ENCODE peak calls at places on chromosomes 13 and 19, in six cellular contexts. A is epithelial cell of esophagus, C is activated B cell treated with CpG ODN at 0.5 μM for 24 hours, F is cardiac muscle cell, W is HFF-Myc, H is stomach. M is an unnamed sample.

GRCh38 chr19:1284979-1285736 is 515 bp upstream of the EFNA2 start:
- DNase-seq in A (no peak), C (no peak), F (peak), W (no peak), H (no peak), M (no peak)

GRCh38 chr19:19539738-19540703 is 2.0 kb downstream of the CILP2 start:
- DNase-seq in A (peak), C (peak), F (no peak), W (no peak), H (peak), M (peak)

GRCh38 chr19:658916-659839 is 3.8 kb downstream of the RNF126 start:
- DNase-seq in A (peak), C (no peak), F (no peak), W (no peak), H (peak), M (peak)

GRCh38 chr13:102774210-102774560 is 599 bp upstream of the TEX30 start:
- DNase-seq in A (no peak), C (no peak), F (no peak), W (no peak), H (no peak), M (peak)

GRCh38 chr13:91046715-91047327 is 300.7 kb upstream of the MIR17HG start:
- DNase-seq in A (peak), C (no peak), F (peak), W (no peak), H (no peak), M (no peak)

GRCh38 chr13:24178847-24179845 is 18.6 kb downstream of the SPATA13 start:
- DNase-seq in A (peak), C (no peak), F (no peak), W (no peak), H (no peak), M (no peak)

GRCh38 chr13:94921181-94921580 is 208.8 kb upstream of the SOX21 start:
- DNase-seq in A (no peak), C (no peak), F (no peak), W (no peak), H (no peak), M (no peak)

GRCh38 chr13:78598933-78599332 is 4.4 kb downstream of the POU4F1 start:
- DNase-seq in A (no peak), C (no peak), F (no peak), W (no peak), H (no peak), M (no peak)

GRCh38 chr13:43693639-43694038 is 93.1 kb downstream of the ENOX1 start:
- DNase-seq in A (no peak), C (no peak), F (no peak), W (no peak), H (no peak), M (no peak)

GRCh38 chr13:43129021-43129420 is 105.6 kb downstream of the DNAJC15 start:
- DNase-seq in A (no peak), C (no peak), F (no peak), W (no peak), H (no peak), M (no peak)

GRCh38 chr19:17834350-17835181 is 13.2 kb downstream of the JAK3 start:
- DNase-seq in A (no peak), C (no peak), F (no peak), W (no peak), H (no peak), M (no peak)

GRCh38 chr19:14795078-14795721 is 16.8 kb upstream of the ADGRE2 start:
- DNase-seq in A (peak), C (no peak), F (no peak), W (no peak), H (no peak), M (no peak)

GRCh38 chr19:14798760-14799159 is 20.4 kb upstream of the ADGRE2 start:
- DNase-seq in A (no peak), C (no peak), F (no peak), W (no peak), H (no peak), M (no peak)

GRCh38 chr19:14796021-14796420 is 17.7 kb upstream of the ADGRE2 start:
- DNase-seq in A (no peak), C (no peak), F (no peak), W (no peak), H (no peak), M (no peak)
- TF ChIP-seq CTCF in A (no peak), C (no peak), F (no peak), W (no peak), H (no peak), M (no peak)

DNA sequence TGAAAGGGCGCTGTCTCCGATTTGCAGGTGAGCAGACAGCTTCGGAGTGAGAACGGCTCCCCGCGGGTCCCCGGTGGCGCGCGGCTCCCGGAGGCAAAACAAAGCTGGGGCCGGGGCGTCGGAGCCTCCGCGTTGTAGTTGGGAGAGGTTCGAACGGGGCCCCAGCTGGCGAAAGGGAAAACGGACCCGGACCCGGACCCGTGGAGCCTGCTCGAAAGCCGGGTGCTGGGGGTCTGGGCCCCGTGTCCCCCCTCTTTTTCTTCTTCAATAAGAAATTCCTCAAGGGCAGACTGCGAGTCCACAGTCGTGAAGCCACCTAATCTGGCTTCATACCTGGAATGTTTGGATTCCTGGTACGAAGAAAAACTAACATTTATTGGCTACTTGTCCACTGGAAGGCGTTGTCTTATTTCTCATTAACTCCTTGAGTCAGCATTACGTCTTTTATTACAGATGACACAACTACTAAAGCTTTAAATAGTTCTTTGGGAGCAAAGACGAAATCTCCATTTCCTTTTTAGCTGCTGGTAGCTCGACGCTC is 627 bp upstream of the MTIF3 start:
- DNase-seq in A (peak), C (peak), F (peak), W (no peak), H (peak), M (peak)
- TF ChIP-seq CTCF in A (no peak), C (no peak), F (peak), W (no peak), H (no peak), M (no peak)

GRCh38 chr13:84433024-84433423 is 550.8 kb upstream of the SLITRK1 start:
- DNase-seq in A (no peak), C (no peak), F (no peak), W (no peak), H (no peak), M (no peak)
- TF ChIP-seq CTCF in A (no peak), C (no peak), F (no peak), W (no peak), H (no peak), M (no peak)

GRCh38 chr19:39349326-39349725 is 7.1 kb downstream of the SAMD4B start:
- DNase-seq in A (no peak), C (no peak), F (no peak), W (no peak), H (no peak), M (no peak)

GRCh38 chr19:39342647-39343305 is 555 bp downstream of the SAMD4B start:
- DNase-seq in A (peak), C (no peak), F (peak), W (no peak), H (no peak), M (no peak)

GRCh38 chr19:39341720-39342604 is at the start of gene SAMD4B:
- DNase-seq in A (peak), C (peak), F (peak), W (peak), H (peak), M (peak)

GRCh38 chr19:39347332-39348227 is 5.4 kb downstream of the SAMD4B start:
- DNase-seq in A (no peak), C (no peak), F (no peak), W (no peak), H (no peak), M (no peak)

GRCh38 chr19:39345956-39346355 is 3.7 kb downstream of the SAMD4B start:
- DNase-seq in A (no peak), C (no peak), F (no peak), W (no peak), H (no peak), M (no peak)
- TF ChIP-seq CTCF in A (no peak), C (no peak), F (peak), W (peak), H (no peak), M (no peak)

DNA sequence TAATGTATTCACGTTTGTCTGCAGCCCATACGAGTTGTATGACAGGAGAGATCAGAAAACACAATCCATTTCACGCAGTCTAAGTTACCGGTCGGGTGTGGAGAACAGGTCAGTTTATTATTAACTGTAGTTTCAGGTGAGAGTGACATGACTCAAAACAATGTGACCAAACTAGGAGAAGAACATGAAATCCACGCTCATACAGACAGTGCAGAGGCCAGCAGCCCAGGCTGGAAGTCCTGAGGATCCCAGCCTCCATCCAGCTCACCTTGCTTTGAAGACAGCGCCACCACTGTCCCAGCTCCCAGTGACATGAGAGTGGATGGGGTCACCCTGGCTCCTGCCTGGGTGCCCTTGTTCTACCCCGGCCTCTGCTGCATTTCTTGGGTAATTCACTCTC is 19.7 kb upstream of the ATP11A start:
- DNase-seq in A (no peak), C (no peak), F (no peak), W (no peak), H (peak), M (no peak)
- TF ChIP-seq CTCF in A (no peak), C (no peak), F (no peak), W (no peak), H (no peak), M (no peak)

GRCh38 chr19:48591021-48591420 is 15.5 kb upstream of the SPACA4 start:
- DNase-seq in A (peak), C (no peak), F (no peak), W (no peak), H (no peak), M (no peak)
- TF ChIP-seq CTCF in A (peak), C (no peak), F (peak), W (no peak), H (no peak), M (no peak)

GRCh38 chr13:56247692-56248091 is 893.0 kb upstream of the PRR20A start:
- DNase-seq in A (no peak), C (no peak), F (no peak), W (no peak), H (no peak), M (no peak)
- TF ChIP-seq CTCF in A (no peak), C (no peak), F (no peak), W (no peak), H (no peak), M (no peak)